ENCODE peak calls at places on chromosomes 13 and 19, in four cellular contexts. Q, W, A and J are unnamed samples.

GRCh38 chr19:43446746-43447489 is 18.5 kb downstream of the LYPD3 start:
- DNase-seq in Q (peak; percentile 87), W (peak; percentile 88), A (peak; percentile 68), J (peak; percentile 69)

GRCh38 chr19:52453324-52454094 is at the start of gene ZNF578:
- DNase-seq in Q (peak; percentile 81), W (peak; percentile 85), A (peak; percentile 84), J (no peak)

GRCh38 chr13:100508996-100509395 is 79.6 kb downstream of the GGACT start:
- DNase-seq in Q (no peak), W (no peak), A (no peak), J (no peak)

GRCh38 chr13:24228852-24229458 is 68.4 kb downstream of the SPATA13 start:
- DNase-seq in Q (no peak), W (no peak), A (peak; percentile 77), J (no peak)

GRCh38 chr19:42440357-42441046 is 2.2 kb downstream of the CXCL17 start:
- DNase-seq in Q (peak; percentile 81), W (peak; percentile 80), A (peak; percentile 69), J (peak; percentile 49)

GRCh38 chr19:12668937-12669271 is 2.3 kb downstream of the WDR83 start:
- DNase-seq in Q (peak; percentile 87), W (peak; percentile 84), A (peak; percentile 64), J (no peak)

GRCh38 chr19:4198467-4199126 is 16.1 kb downstream of the ANKRD24 start:
- DNase-seq in Q (no peak), W (no peak), A (no peak), J (no peak)

GRCh38 chr19:4049432-4049831 is 17.3 kb downstream of the ZBTB7A start:
- DNase-seq in Q (peak; percentile 65), W (peak; percentile 63), A (no peak), J (no peak)

GRCh38 chr19:40716655-40717324 is at the start of the genes COQ8B and ITPKC:
- DNase-seq in Q (peak; percentile 100), W (peak; percentile 100), A (peak; percentile 96), J (peak; percentile 100)
- TF ChIP-seq CTCF in Q (peak; percentile 6), W (peak; percentile 32), A (no peak), J (peak; percentile 31)

GRCh38 chr19:50311723-50312635 is 17.2 kb downstream of the KCNC3 start:
- DNase-seq in Q (no peak), W (no peak), A (no peak), J (peak; percentile 78)
- TF ChIP-seq CTCF in Q (no peak), W (no peak), A (no peak), J (peak; percentile 29)

GRCh38 chr13:45742985-45743384 is 40.9 kb downstream of the CBY2 start:
- DNase-seq in Q (no peak), W (no peak), A (no peak), J (no peak)

DNA sequence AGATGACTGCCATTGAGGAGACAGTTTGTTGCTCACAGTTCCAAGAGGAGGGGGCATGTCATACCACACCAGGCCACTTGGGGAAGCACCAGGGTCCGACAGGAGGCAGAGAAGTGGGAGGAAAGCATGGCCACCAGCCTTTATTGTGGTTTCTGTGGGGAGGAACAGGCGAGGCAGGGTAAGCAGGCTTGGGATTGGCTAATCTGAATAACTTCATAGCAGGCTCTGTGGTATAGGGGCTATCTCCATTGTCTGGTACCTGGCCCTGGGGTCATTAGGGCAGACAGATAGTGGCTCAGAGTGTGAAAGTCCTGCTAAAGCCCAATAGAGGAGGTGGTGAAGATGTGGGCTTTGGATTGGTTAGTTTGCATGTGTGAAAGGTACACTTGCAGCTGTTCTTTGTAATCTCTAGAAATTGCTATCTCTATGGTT is 35.5 kb downstream of the CBY2 start:
- DNase-seq in Q (no peak), W (no peak), A (no peak), J (no peak)
- TF ChIP-seq CTCF in Q (no peak), W (no peak), A (no peak), J (peak; percentile 33)

GRCh38 chr13:94188173-94188869 is 291.2 kb downstream of the DCT start:
- DNase-seq in Q (no peak), W (no peak), A (no peak), J (no peak)

GRCh38 chr13:94196426-94196825 is 283.1 kb downstream of the DCT start:
- DNase-seq in Q (no peak), W (no peak), A (no peak), J (no peak)

GRCh38 chr13:94195715-94196114 is 283.8 kb downstream of the DCT start:
- DNase-seq in Q (no peak), W (no peak), A (peak; percentile 82), J (no peak)

GRCh38 chr13:94192576-94192975 is 286.9 kb downstream of the DCT start:
- DNase-seq in Q (no peak), W (no peak), A (no peak), J (no peak)
- TF ChIP-seq CTCF in Q (no peak), W (no peak), A (peak; percentile 53), J (peak; percentile 50)

DNA sequence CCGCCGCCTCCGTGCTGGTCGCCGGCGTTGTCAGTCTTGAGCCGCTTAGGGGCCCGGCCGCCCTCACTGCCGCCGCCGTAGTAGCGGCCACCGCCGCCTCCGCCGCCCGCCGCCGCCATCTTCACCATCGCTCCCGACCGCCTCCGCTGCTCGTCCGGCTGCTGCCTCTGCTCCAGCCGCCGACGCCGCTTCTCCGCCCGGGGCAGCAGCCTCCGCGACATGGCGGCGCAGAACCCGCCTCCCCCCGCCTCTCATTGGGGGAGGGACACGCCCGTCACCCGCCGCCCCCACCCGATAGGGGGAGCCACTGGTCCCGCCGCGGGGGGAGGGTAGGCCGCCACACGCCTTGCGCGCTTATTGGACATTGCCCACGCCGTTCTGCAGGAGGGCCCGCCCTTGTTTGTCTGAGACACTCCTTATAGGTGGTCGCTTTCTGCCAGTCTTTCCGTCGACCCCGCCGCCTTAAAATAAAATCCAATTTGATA is at the start of gene HNRNPL:
- DNase-seq in Q (no peak), W (no peak), A (no peak), J (peak; percentile 99)
- TF ChIP-seq CTCF in Q (peak; percentile 14), W (no peak), A (peak; percentile 45), J (peak; percentile 56)

GRCh38 chr13:44193731-44194130 is 179.9 kb upstream of the SERP2 start:
- DNase-seq in Q (no peak), W (no peak), A (no peak), J (no peak)

GRCh38 chr13:44189085-44189484 is 184.5 kb upstream of the SERP2 start:
- DNase-seq in Q (no peak), W (no peak), A (no peak), J (no peak)

GRCh38 chr13:44188257-44188656 is 185.4 kb upstream of the SERP2 start:
- DNase-seq in Q (no peak), W (no peak), A (peak; percentile 58), J (no peak)

GRCh38 chr13:44191103-44191502 is 182.5 kb upstream of the SERP2 start:
- DNase-seq in Q (no peak), W (no peak), A (no peak), J (no peak)

GRCh38 chr13:44191504-44192171 is 182.0 kb upstream of the SERP2 start:
- DNase-seq in Q (no peak), W (no peak), A (peak; percentile 89), J (no peak)
- TF ChIP-seq CTCF in Q (peak; percentile 58), W (peak; percentile 61), A (peak; percentile 94), J (peak; percentile 57)